ENCODE peak calls at places on chromosome 10, in four cellular contexts. N is thoracic aorta, P is tibial artery, S is psoas muscle. U is an unnamed sample.

GRCh38 chr10:79250259-79250658 is 97.0 kb upstream of the PPIF start:
- DNase-seq in N (no peak), P (peak; percentile 83), S (peak; percentile 64), U (peak; percentile 48)

GRCh38 chr10:121501796-121502195 is 96.4 kb downstream of the FGFR2 start:
- DNase-seq in N (no peak), P (no peak), S (no peak), U (no peak)

GRCh38 chr10:108801775-108802516 is 1121.4 kb downstream of the XPNPEP1 start:
- DNase-seq in N (no peak), P (no peak), S (no peak), U (no peak)

GRCh38 chr10:3460420-3461128 is 288.0 kb upstream of the PITRM1 start:
- DNase-seq in N (no peak), P (no peak), S (no peak), U (no peak)

GRCh38 chr10:43647576-43647975 is 1.1 kb downstream of the ZNF32 start:
- DNase-seq in N (no peak), P (no peak), S (no peak), U (no peak)

GRCh38 chr10:72085864-72086465 is 2.4 kb downstream of the SPOCK2 start:
- DNase-seq in N (no peak), P (peak; percentile 53), S (no peak), U (no peak)

GRCh38 chr10:24303522-24304310 is 94.8 kb downstream of the KIAA1217 start:
- DNase-seq in N (no peak), P (no peak), S (no peak), U (no peak)

GRCh38 chr10:74704629-74705360 is 121.6 kb upstream of the KAT6B start:
- DNase-seq in N (no peak), P (no peak), S (no peak), U (no peak)

GRCh38 chr10:58791137-58791536 is 278.5 kb downstream of the BICC1 start:
- DNase-seq in N (no peak), P (no peak), S (no peak), U (no peak)

GRCh38 chr10:11476035-11476434 is 135.4 kb downstream of the USP6NL start:
- DNase-seq in N (no peak), P (no peak), S (no peak), U (no peak)

GRCh38 chr10:58017719-58018367 is 249.9 kb downstream of the IPMK start:
- DNase-seq in N (no peak), P (no peak), S (no peak), U (no peak)

GRCh38 chr10:65358565-65358964 is 1567.3 kb upstream of the LRRTM3 start:
- DNase-seq in N (no peak), P (no peak), S (no peak), U (no peak)

GRCh38 chr10:31320179-31320597 is 1.2 kb downstream of the ZEB1 start:
- DNase-seq in N (no peak), P (peak; percentile 75), S (peak; percentile 70), U (no peak)
- H3K4me1 ChIP-seq in N (peaks cover 41% of the 10 kb centered on the region), P (peaks cover 29% of the 10 kb centered on the region), S (peaks cover 38% of the 10 kb centered on the region), U (no peaks in the 10 kb centered on the region)

GRCh38 chr10:44858017-44858371 is 53.1 kb upstream of the TMEM72 start:
- DNase-seq in N (no peak), P (no peak), S (no peak), U (no peak)
- TF ChIP-seq CTCF in N (peak; percentile 8), P (peak; percentile 1), S (no peak), U (peak; percentile 37)

DNA sequence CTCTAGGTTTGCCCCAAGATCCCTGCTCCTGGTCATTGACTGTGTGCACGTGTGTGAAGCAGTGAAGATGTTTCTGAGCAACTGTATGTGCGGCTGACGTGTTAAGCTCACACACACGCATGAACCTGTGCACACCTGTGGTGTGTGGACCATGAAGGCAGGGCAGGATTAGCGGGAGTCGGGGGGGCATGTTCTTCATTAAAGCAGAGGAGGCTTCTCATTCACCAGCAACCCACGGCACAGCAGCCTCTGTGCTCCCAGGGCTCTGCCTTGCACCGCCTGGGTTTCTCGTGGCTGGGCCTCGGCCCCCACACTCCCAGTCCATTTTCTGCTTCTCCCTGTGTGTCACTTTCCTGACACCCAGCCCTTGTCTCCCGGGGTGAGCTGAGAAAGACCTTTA is 824 bp upstream of the TACR2 start:
- DNase-seq in N (no peak), P (no peak), S (peak; percentile 35), U (no peak)
- H3K4me3 ChIP-seq in N (no peak overlapping the region), P (no peak overlapping the region), S (no peak overlapping the region), U (no peak overlapping the region)

GRCh38 chr10:15321431-15322321 is 49.4 kb downstream of the FAM171A1 start:
- DNase-seq in N (no peak), P (peak; percentile 20), S (no peak), U (no peak)
- H3K4me1 ChIP-seq in N (peaks cover 36% of the 10 kb centered on the region), P (peaks cover 34% of the 10 kb centered on the region), S (no peaks in the 10 kb centered on the region), U (no peaks in the 10 kb centered on the region)

GRCh38 chr10:104143829-104144228 is 21.9 kb downstream of the SFR1 start:
- DNase-seq in N (no peak), P (no peak), S (no peak), U (no peak)

GRCh38 chr10:104138131-104138530 is 16.2 kb downstream of the SFR1 start:
- DNase-seq in N (no peak), P (no peak), S (no peak), U (no peak)

GRCh38 chr10:104142081-104142480 is 20.1 kb downstream of the SFR1 start:
- DNase-seq in N (no peak), P (no peak), S (no peak), U (no peak)

GRCh38 chr10:104139221-104139620 is 17.2 kb downstream of the SFR1 start:
- DNase-seq in N (no peak), P (no peak), S (no peak), U (no peak)
- TF ChIP-seq CTCF in N (no peak), P (no peak), S (no peak), U (no peak)

DNA sequence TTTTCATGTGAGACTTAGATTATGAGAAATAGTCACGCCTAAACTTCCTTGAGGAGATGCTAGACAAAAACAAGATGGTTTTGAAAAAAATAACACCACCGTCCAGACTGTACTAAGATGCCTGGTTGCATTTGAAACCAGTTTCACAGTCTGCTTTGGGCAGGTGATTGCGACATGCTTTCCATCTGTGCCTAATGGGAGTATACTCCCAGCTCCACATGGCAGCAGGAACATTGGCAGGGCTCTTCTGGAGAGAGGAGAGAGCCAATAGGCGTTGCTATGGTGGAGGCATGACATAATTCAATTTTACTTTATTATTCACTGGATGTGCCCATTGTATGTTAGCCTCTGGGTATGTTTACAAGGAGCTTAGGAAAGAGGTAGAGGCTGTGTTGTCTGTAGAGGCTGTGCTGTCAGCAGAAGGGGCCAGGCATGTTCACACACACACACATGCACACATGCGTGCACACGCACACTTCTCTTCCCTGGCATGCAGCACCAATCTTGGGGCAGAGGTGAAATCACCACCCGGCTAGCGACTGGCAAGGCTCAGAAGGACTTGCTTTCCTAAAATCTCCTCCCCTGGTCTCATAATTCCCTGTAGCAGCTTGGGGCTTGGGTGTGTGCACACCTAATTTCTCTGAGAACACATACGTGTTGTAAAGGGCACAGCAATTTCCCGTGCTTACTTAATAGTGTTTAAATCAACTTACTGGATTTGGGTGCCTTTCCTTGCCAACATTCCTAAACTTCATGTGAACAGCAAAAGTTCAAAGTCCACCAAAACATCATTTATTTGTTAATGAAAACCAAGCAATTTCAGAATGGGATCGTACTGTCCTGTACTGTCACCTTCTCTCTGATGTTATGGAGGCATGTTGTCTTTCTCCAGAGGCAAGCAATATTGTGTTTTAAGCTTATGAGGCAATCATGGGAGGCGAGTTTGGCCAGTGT is 162.1 kb downstream of the TCF7L2 start:
- DNase-seq in N (peak; percentile 34), P (peak; percentile 83), S (peak; percentile 69), U (no peak)
- H3K4me3 ChIP-seq in N (no peak overlapping the region), P (no peak overlapping the region), S (no peak overlapping the region), U (no peak overlapping the region)

GRCh38 chr10:119728172-119728800 is 2.4 kb downstream of the INPP5F start:
- DNase-seq in N (no peak), P (no peak), S (no peak), U (no peak)
- H3K4me1 ChIP-seq in N (peaks cover 25% of the 10 kb centered on the region), P (peaks cover 37% of the 10 kb centered on the region), S (peaks cover 21% of the 10 kb centered on the region), U (no peaks in the 10 kb centered on the region)

GRCh38 chr10:239109-239508 is 103.9 kb downstream of the ZMYND11 start:
- DNase-seq in N (no peak), P (no peak), S (no peak), U (no peak)
- TF ChIP-seq CTCF in N (no peak), P (no peak), S (no peak), U (no peak)

GRCh38 chr10:132576671-132577349 is 39.2 kb downstream of the INPP5A start:
- DNase-seq in N (no peak), P (no peak), S (no peak), U (no peak)

GRCh38 chr10:132575320-132576201 is 38.0 kb downstream of the INPP5A start:
- DNase-seq in N (no peak), P (peak; percentile 90), S (no peak), U (peak; percentile 52)

GRCh38 chr10:132574288-132574687 is 36.7 kb downstream of the INPP5A start:
- DNase-seq in N (no peak), P (no peak), S (no peak), U (no peak)

GRCh38 chr10:132572545-132572937 is 35.0 kb downstream of the INPP5A start:
- DNase-seq in N (no peak), P (no peak), S (no peak), U (no peak)

DNA sequence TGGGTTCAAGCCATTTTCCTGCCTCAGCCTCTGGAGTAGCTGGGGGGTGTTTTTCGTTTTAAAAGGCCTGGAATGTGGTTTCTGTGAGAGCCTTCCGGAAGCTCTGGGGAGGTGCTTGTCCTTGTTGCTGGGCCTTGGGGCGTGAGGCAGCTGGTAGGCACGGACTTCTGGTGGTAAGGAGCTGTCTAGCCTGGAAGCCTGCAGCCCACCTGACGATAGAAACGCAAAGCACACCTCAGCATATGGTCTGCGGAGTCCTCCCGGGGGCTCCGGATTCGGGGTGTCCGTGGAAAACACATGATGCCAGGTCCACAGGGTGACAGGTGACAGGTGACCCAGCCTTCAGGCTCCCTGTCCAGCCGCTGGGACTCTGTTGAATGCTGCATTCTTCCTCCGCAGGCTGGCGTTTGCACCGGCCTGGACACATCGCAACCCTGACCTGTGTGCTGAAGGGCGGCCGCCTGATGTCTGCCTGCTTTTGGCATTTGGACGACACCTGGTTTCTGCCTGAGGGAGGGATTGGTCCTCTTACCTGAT is 37.3 kb downstream of the INPP5A start:
- DNase-seq in N (no peak), P (no peak), S (no peak), U (no peak)
- H3K4me3 ChIP-seq in N (peak overlapping the region; percentile 23), P (peak overlapping the region; percentile 5), S (no peak overlapping the region), U (no peak overlapping the region)

U was measured in colonic mucosa.